ENCODE peak calls at places on chromosomes 11 and 22, in five cellular contexts. Z, N, M, Q and C are unnamed samples.

GRCh38 chr11:70506986-70507385 is 108.7 kb downstream of the CTTN start:
- DNase-seq in Z (no peak), M (no peak), N (no peak), Q (no peak), C (no peak)

GRCh38 chr11:125517116-125517804 is 21.2 kb upstream of the FEZ1 start:
- DNase-seq in Q (peak; percentile 67), Z (peak; percentile 64), N (peak; percentile 76), M (no peak), C (peak; percentile 81)

GRCh38 chr22:30887861-30888260 is 80.7 kb downstream of the MORC2 start:
- DNase-seq in Q (no peak), Z (no peak), M (no peak), N (no peak), C (no peak)

GRCh38 chr11:110430267-110431211 is 791 bp downstream of the FDX1 start:
- DNase-seq in Z (peak; percentile 32), N (peak; percentile 45), M (peak; percentile 60), Q (peak; percentile 37), C (peak; percentile 48)

GRCh38 chr11:95337175-95337957 is 106.4 kb upstream of the SESN3 start:
- DNase-seq in Q (peak; percentile 23), N (peak; percentile 43), M (peak; percentile 37), Z (no peak), C (peak; percentile 40)

GRCh38 chr22:39097098-39098020 is at the start of gene APOBEC3H:
- DNase-seq in Z (peak; percentile 46), Q (peak; percentile 47), M (peak; percentile 9), N (peak; percentile 57), C (peak; percentile 26)

GRCh38 chr11:19370100-19370861 is 129.5 kb upstream of the E2F8 start:
- DNase-seq in M (no peak), Q (peak; percentile 82), N (peak; percentile 40), Z (peak; percentile 60), C (peak; percentile 91)

GRCh38 chr11:64947202-64947814 is 11.6 kb upstream of the GPHA2 start:
- DNase-seq in M (no peak), Z (no peak), N (no peak), Q (peak; percentile 33), C (peak; percentile 29)

GRCh38 chr11:126857860-126858808 is 142.4 kb downstream of the KIRREL3 start:
- DNase-seq in Z (peak; percentile 74), Q (no peak), M (no peak), N (no peak), C (no peak)

GRCh38 chr11:68542617-68543016 is 82.1 kb downstream of the PPP6R3 start:
- DNase-seq in Q (peak; percentile 90), M (no peak), Z (peak; percentile 62), N (no peak), C (peak; percentile 90)

GRCh38 chr11:111148953-111149352 is 96.6 kb upstream of the POU2AF2 start:
- DNase-seq in Z (no peak), Q (no peak), N (no peak), M (no peak), C (peak; percentile 19)

GRCh38 chr22:39612811-39613548 is 42.4 kb downstream of the CACNA1I start:
- DNase-seq in N (no peak), M (peak; percentile 38), Q (no peak), Z (no peak), C (no peak)

GRCh38 chr11:117814766-117815261 is 9.7 kb downstream of the FXYD2 start:
- DNase-seq in Q (no peak), N (peak; percentile 79), M (peak; percentile 83), Z (no peak), C (peak; percentile 8)

GRCh38 chr11:10762185-10762584 is 11.1 kb downstream of the CTR9 start:
- DNase-seq in M (no peak), N (no peak), Q (no peak), Z (no peak), C (no peak)

GRCh38 chr11:64379817-64380709 is 21.1 kb downstream of the RPS6KA4 start:
- DNase-seq in Q (no peak), M (no peak), N (no peak), Z (no peak), C (no peak)

GRCh38 chr11:2888266-2888968 is 2.8 kb upstream of the CDKN1C start:
- DNase-seq in N (peak; percentile 96), M (peak; percentile 77), Z (peak; percentile 77), Q (peak; percentile 82), C (peak; percentile 83)

GRCh38 chr11:123479048-123479837 is 49.2 kb downstream of the GRAMD1B start:
- DNase-seq in M (no peak), N (no peak), Z (no peak), Q (no peak), C (no peak)

GRCh38 chr11:1220941-1221721 is 1.7 kb upstream of the MUC5B start:
- DNase-seq in M (no peak), N (no peak), Q (no peak), Z (no peak), C (no peak)

GRCh38 chr11:71199226-71199815 is 53.1 kb downstream of the SHANK2 start:
- DNase-seq in N (peak; percentile 29), M (no peak), Z (no peak), Q (no peak), C (no peak)

GRCh38 chr22:27840436-27840835 is 38.9 kb upstream of the MN1 start:
- DNase-seq in Q (no peak), Z (no peak), M (no peak), N (peak; percentile 11), C (no peak)

GRCh38 chr11:60785806-60786361 is 751 bp downstream of the MS4A10 start:
- DNase-seq in Z (no peak), Q (peak; percentile 45), N (no peak), M (no peak), C (peak; percentile 82)

GRCh38 chr11:63829823-63830489 is 9.0 kb upstream of the MARK2 start:
- DNase-seq in Z (peak; percentile 53), M (no peak), N (no peak), Q (peak; percentile 36), C (peak; percentile 48)

GRCh38 chr11:112498701-112499100 is 238.0 kb upstream of the PLET1 start:
- DNase-seq in Z (no peak), M (no peak), N (no peak), Q (peak; percentile 55), C (peak; percentile 9)

GRCh38 chr11:7899418-7899817 is 31.6 kb downstream of the OR10A6 start:
- DNase-seq in M (no peak), Q (peak; percentile 35), N (no peak), Z (no peak), C (peak; percentile 7)

GRCh38 chr11:33735166-33735425 is 1.1 kb downstream of the CD59 start:
- DNase-seq in M (no peak), Z (no peak), N (peak; percentile 42), Q (no peak), C (peak; percentile 38)

GRCh38 chr22:11066458-11067285 is 4461.3 kb upstream of the OR11H1 start:
- DNase-seq in M (no peak), N (no peak), Z (no peak), Q (no peak), C (no peak)

GRCh38 chr11:88246680-88247079 is 71.4 kb upstream of the RAB38 start:
- DNase-seq in N (peak; percentile 44), M (no peak), Q (peak; percentile 84), Z (peak; percentile 75), C (peak; percentile 96)

GRCh38 chr11:96179905-96180304 is 163.1 kb downstream of the MAML2 start:
- DNase-seq in N (no peak), M (no peak), Z (no peak), Q (no peak), C (no peak)

GRCh38 chr22:32473388-32473952 is 1.1 kb upstream of the FBXO7 start:
- DNase-seq in M (peak; percentile 63), Z (peak; percentile 54), N (no peak), Q (peak; percentile 56), C (peak; percentile 61)

GRCh38 chr11:134139873-134140331 is 71.0 kb downstream of the JAM3 start:
- DNase-seq in N (peak; percentile 83), M (peak; percentile 34), Q (peak; percentile 81), Z (peak; percentile 74), C (peak; percentile 83)

GRCh38 chr11:56066980-56067379 is 26.1 kb upstream of the OR8I2 start:
- DNase-seq in Q (no peak), Z (no peak), N (no peak), M (no peak), C (no peak)

GRCh38 chr11:68373810-68374501 is 61.6 kb downstream of the LRP5 start:
- DNase-seq in Q (no peak), M (no peak), N (peak; percentile 53), Z (no peak), C (peak; percentile 64)

GRCh38 chr22:39170825-39171622 is 18.5 kb upstream of the CBX7 start:
- DNase-seq in M (peak; percentile 83), Q (peak; percentile 77), Z (peak; percentile 71), N (peak; percentile 87), C (peak; percentile 75)

GRCh38 chr11:65147352-65148075 is 13.2 kb upstream of the SYVN1 start:
- DNase-seq in M (no peak), N (no peak), Q (no peak), Z (no peak), C (no peak)